ENCODE peak calls at places on chromosomes 7 and 10, in seven cellular contexts. E is H9, P is mesendoderm, F is IMR-90, V is neuronal stem cell, I is mesenchymal stem cell, H is H1. T is an unnamed sample.

GRCh38 chr10:74743401-74743800 is 83.0 kb upstream of the KAT6B start:
- DNase-seq in F (no peak), I (no peak), H (no peak), V (no peak), E (no peak), P (no peak), T (no peak)

GRCh38 chr10:131020775-131021174 is 290.7 kb downstream of the TCERG1L start:
- DNase-seq in P (no peak), E (no peak), F (no peak), I (no peak), H (no peak), V (no peak), T (no peak)

GRCh38 chr10:26839966-26840627 is 20.7 kb downstream of the ABI1 start:
- DNase-seq in P (no peak), E (no peak), F (peak), H (no peak), I (peak), V (no peak), T (no peak)

GRCh38 chr7:99752354-99752753 is 17.4 kb upstream of the CYP3A7 start:
- DNase-seq in H (no peak), E (no peak), V (no peak), P (no peak), F (peak), I (peak), T (no peak)

GRCh38 chr7:55484241-55484640 is 88.1 kb downstream of the VOPP1 start:
- DNase-seq in V (no peak), F (no peak), E (peak), P (no peak), H (no peak), I (no peak), T (no peak)

GRCh38 chr10:102776779-102777417 is 33.1 kb downstream of the WBP1L start:
- DNase-seq in I (peak), H (peak), P (peak), V (peak), F (peak), E (peak), T (peak)

GRCh38 chr7:24336461-24336860 is 52.5 kb downstream of the NPY start:
- DNase-seq in H (no peak), F (no peak), E (no peak), P (peak), V (no peak), I (no peak), T (no peak)

GRCh38 chr10:13990918-13991317 is 339.8 kb downstream of the FRMD4A start:
- DNase-seq in V (no peak), P (no peak), F (peak), E (no peak), H (no peak), I (no peak), T (no peak)

GRCh38 chr7:130938661-130939060 is 204.7 kb upstream of the KLF14 start:
- DNase-seq in E (no peak), F (no peak), I (no peak), V (no peak), H (no peak), P (no peak), T (no peak)

GRCh38 chr7:112721395-112721794 is 68.8 kb downstream of the TMEM168 start:
- DNase-seq in E (no peak), I (no peak), H (no peak), V (no peak), P (no peak), F (no peak), T (no peak)

GRCh38 chr7:9889557-9889956 is 1084.1 kb upstream of the PHF14 start:
- DNase-seq in I (no peak), P (peak), E (no peak), V (no peak), F (no peak), H (no peak), T (no peak)

GRCh38 chr7:106223156-106223555 is 61.6 kb downstream of the NAMPT start:
- DNase-seq in F (no peak), H (no peak), I (no peak), P (no peak), E (no peak), V (no peak), T (no peak)

GRCh38 chr7:75756340-75757297 is 15.4 kb downstream of the CCL26 start:
- DNase-seq in E (no peak), H (no peak), I (peak), F (peak), P (peak), V (no peak), T (peak)

GRCh38 chr7:157139142-157140117 is 704 bp downstream of the UBE3C start:
- DNase-seq in H (no peak), F (peak), E (no peak), V (peak), P (peak), I (peak), T (peak)

GRCh38 chr10:61901829-61902447 is 439 bp downstream of the ARID5B start:
- DNase-seq in E (no peak), F (no peak), H (no peak), I (peak), P (peak), V (peak), T (peak)

GRCh38 chr7:155731375-155731774 is 80.9 kb downstream of the SHH start:
- DNase-seq in V (no peak), F (no peak), E (no peak), I (no peak), P (no peak), H (no peak), T (peak)

GRCh38 chr10:71724539-71724938 is 5.0 kb upstream of the C10orf105 start:
- DNase-seq in E (no peak), H (no peak), I (no peak), V (no peak), F (no peak), P (no peak), T (no peak)

GRCh38 chr7:44104880-44105771 is 981 bp downstream of the AEBP1 start:
- DNase-seq in F (peak), I (peak), E (no peak), V (peak), P (peak), H (no peak), T (no peak)

GRCh38 chr10:113524539-113525490 is 28.0 kb upstream of the HABP2 start:
- DNase-seq in F (no peak), V (no peak), E (no peak), P (peak), I (peak), H (no peak), T (peak)

GRCh38 chr10:22006379-22006884 is 2.9 kb upstream of the DNAJC1 start:
- DNase-seq in I (no peak), H (no peak), E (no peak), P (no peak), V (no peak), F (no peak), T (no peak)

GRCh38 chr10:75972494-75973276 is 541.3 kb downstream of the LRMDA start:
- DNase-seq in I (peak), V (no peak), H (no peak), E (no peak), F (peak), P (no peak), T (no peak)

GRCh38 chr7:55571534-55572377 is 546 bp downstream of the VOPP1 start:
- DNase-seq in P (peak), E (peak), H (no peak), F (peak), I (peak), V (peak), T (peak)

GRCh38 chr10:17802966-17803365 is 6.2 kb upstream of the MRC1 start:
- DNase-seq in F (peak), E (no peak), H (no peak), I (no peak), P (no peak), V (no peak), T (no peak)

GRCh38 chr10:115857856-115858255 is 415.1 kb downstream of the GFRA1 start:
- DNase-seq in H (no peak), I (no peak), V (no peak), F (no peak), P (no peak), E (no peak), T (no peak)

GRCh38 chr10:90998733-90999511 is 78.0 kb upstream of the ANKRD1 start:
- DNase-seq in V (no peak), I (no peak), P (no peak), H (no peak), F (no peak), E (no peak), T (no peak)

GRCh38 chr7:90833443-90833842 is 237.3 kb downstream of the CDK14 start:
- DNase-seq in I (peak), F (peak), P (no peak), E (no peak), H (no peak), V (no peak), T (no peak)

GRCh38 chr10:21279217-21279575 is 246.3 kb downstream of the SKIDA1 start:
- DNase-seq in I (no peak), V (no peak), P (peak), F (no peak), H (no peak), E (no peak), T (no peak)

GRCh38 chr7:82319674-82320118 is 123.9 kb downstream of the CACNA2D1 start:
- DNase-seq in V (no peak), I (peak), P (peak), H (no peak), E (no peak), F (peak), T (no peak)

GRCh38 chr7:5423272-5423843 is at the start of gene TNRC18:
- DNase-seq in V (no peak), E (no peak), H (no peak), I (no peak), F (no peak), P (no peak), T (no peak)

GRCh38 chr10:108034808-108035207 is 870.3 kb upstream of the SORCS1 start:
- DNase-seq in F (no peak), I (no peak), P (no peak), V (no peak), E (no peak), H (no peak), T (no peak)

GRCh38 chr10:108037061-108037460 is 872.6 kb upstream of the SORCS1 start:
- DNase-seq in V (no peak), E (no peak), I (no peak), F (no peak), H (no peak), P (no peak), T (no peak)

GRCh38 chr10:108039821-108040584 is 875.5 kb upstream of the SORCS1 start:
- DNase-seq in F (no peak), E (peak), H (no peak), P (no peak), V (no peak), I (no peak), T (no peak)

GRCh38 chr10:108031505-108031904 is 867.0 kb upstream of the SORCS1 start:
- DNase-seq in V (no peak), P (no peak), H (no peak), E (no peak), F (no peak), I (no peak), T (no peak)

GRCh38 chr10:108036298-108036697 is 871.8 kb upstream of the SORCS1 start:
- DNase-seq in F (no peak), E (no peak), I (no peak), V (no peak), H (no peak), P (no peak), T (no peak)
- H2BK120ac ChIP-seq in F (no peak), E (no peak), I (no peak), V (no peak), H (no peak), P (no peak), T (no peak)

GRCh38 chr7:26625286-26625685 is 239.1 kb downstream of the SKAP2 start:
- DNase-seq in I (no peak), H (no peak), V (no peak), E (no peak), F (no peak), P (no peak), T (no peak)
- H2BK120ac ChIP-seq in I (no peak), H (no peak), V (no peak), E (no peak), F (no peak), P (no peak), T (no peak)

GRCh38 chr10:104686829-104687228 is 45.7 kb downstream of the SORCS3 start:
- DNase-seq in E (no peak), V (no peak), H (no peak), F (no peak), I (no peak), P (no peak), T (no peak)

GRCh38 chr10:104689547-104689946 is 48.5 kb downstream of the SORCS3 start:
- DNase-seq in E (no peak), P (no peak), H (no peak), V (no peak), F (no peak), I (no peak), T (no peak)

GRCh38 chr10:104688251-104688650 is 47.2 kb downstream of the SORCS3 start:
- DNase-seq in F (no peak), H (no peak), E (no peak), V (no peak), P (no peak), I (no peak), T (no peak)

GRCh38 chr10:104690081-104690480 is 49.0 kb downstream of the SORCS3 start:
- DNase-seq in E (no peak), V (no peak), I (no peak), P (no peak), F (no peak), H (no peak), T (no peak)

DNA sequence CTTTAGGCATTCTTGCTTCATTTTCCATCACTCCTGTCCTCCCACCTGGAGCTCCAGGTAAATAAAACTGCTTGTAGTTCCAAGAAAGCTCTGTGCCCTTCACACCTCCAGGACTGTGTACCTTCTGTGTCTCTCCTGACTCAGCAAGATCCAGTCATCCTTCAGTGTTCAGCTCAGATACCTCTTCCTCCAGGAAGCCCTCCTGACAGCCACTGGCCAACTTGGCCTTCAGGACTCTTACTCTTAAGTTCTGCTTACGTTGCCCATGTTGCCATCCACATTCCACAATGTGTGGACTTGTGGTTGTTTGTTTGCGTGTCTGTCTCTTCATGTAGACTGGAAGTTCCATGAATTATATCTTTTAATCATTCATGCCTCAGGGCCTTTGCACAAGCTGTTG is 48.0 kb downstream of the SORCS3 start:
- DNase-seq in F (no peak), P (no peak), I (no peak), V (no peak), H (no peak), E (no peak), T (no peak)
- H2BK120ac ChIP-seq in F (no peak), P (no peak), I (no peak), V (no peak), H (no peak), E (no peak), T (no peak)

GRCh38 chr10:77547651-77548050 is 90.0 kb downstream of the KCNMA1 start:
- DNase-seq in H (no peak), P (no peak), V (no peak), I (no peak), F (no peak), E (no peak), T (no peak)
- H2BK120ac ChIP-seq in H (no peak), P (no peak), V (no peak), I (no peak), F (no peak), E (no peak), T (no peak)

DNA sequence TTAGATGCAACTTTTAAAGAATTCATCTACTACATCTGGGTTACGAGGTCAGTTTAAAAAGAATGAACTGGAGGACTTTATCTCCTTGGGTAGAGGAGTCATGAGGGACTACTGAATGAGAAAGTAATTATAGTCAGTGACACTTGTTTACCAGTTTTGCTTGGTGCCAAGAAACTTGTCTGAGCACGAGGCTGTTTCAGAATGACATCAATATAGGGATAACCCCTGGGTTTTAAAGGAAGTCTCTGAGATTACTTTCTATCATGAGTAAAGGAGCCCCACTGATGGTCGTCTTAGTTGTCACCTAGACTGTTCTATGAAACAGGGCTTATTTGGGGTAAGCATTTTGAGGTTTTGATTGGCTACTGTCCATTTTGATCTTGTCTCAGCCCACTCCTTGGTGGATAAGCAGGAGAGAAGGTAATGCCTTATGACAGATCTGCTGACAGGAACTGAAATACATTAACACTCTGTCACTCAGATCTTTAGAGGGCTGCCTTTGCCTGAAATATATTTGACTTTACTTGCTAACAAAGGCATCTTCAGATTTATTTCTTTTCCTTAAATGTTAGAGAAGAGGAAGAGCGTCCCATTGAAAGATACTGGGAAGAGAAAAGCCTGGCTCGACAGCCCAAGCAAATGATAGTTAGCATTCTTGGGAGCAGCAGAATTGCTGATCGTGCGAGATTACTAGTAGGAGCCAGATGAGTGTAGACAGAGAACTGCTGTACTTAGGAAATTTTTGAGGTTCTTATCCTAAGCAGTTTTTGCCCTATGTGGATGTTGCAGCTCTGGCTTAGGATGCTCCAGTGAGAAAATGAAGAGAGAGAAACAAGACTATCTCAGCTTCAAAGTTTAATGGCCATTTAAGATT is 299.2 kb upstream of the LRGUK start:
- DNase-seq in I (no peak), H (no peak), P (peak), E (no peak), V (no peak), F (peak), T (no peak)
- H2BK120ac ChIP-seq in I (no peak), H (no peak), P (no peak), E (no peak), V (no peak), F (no peak), T (no peak)